ENCODE peak calls at places on chromosomes 11 and 22, in four cellular contexts. N is K562, C is PC-9, H is HCT116. P is an unnamed sample. For H3K4me1 and H4K20me1, the result is how much of the 10 kb centered on the place peaks cover.

GRCh38 chr11:36791957-36792356 is 193.9 kb upstream of the RAG2 start:
- DNase-seq in N (no peak), C (no peak), H (no peak), P (no peak)

GRCh38 chr11:35766651-35767050 is 104.1 kb downstream of the TRIM44 start:
- DNase-seq in N (no peak), C (no peak), H (no peak), P (no peak)

GRCh38 chr11:111206472-111206871 is 39.1 kb upstream of the POU2AF2 start:
- DNase-seq in N (no peak), C (peak), H (no peak), P (no peak)

GRCh38 chr22:22721681-22722309 is 77.4 kb downstream of the GGTLC2 start:
- DNase-seq in N (no peak), C (no peak), H (no peak), P (no peak)

GRCh38 chr11:106386519-106386918 is 309.1 kb downstream of the AASDHPPT start:
- DNase-seq in N (no peak), C (no peak), H (no peak), P (no peak)

GRCh38 chr11:79400717-79401330 is 40.0 kb downstream of the TENM4 start:
- DNase-seq in N (peak), C (no peak), H (no peak), P (peak)

GRCh38 chr11:40388097-40388818 is 1071.2 kb downstream of the LRRC4C start:
- DNase-seq in N (no peak), C (no peak), H (no peak), P (no peak)

GRCh38 chr11:59173964-59174663 is 2.2 kb downstream of the DTX4 start:
- DNase-seq in N (no peak), C (peak), H (no peak), P (no peak)

GRCh38 chr22:50074056-50074455 is 11.2 kb downstream of the MLC1 start:
- DNase-seq in N (peak), C (no peak), H (no peak), P (no peak)

GRCh38 chr22:50469377-50470305 is 5.2 kb downstream of the SBF1 start:
- DNase-seq in N (peak), C (peak), H (peak), P (peak)

GRCh38 chr22:38872831-38873248 is 824 bp upstream of the CBX6 start:
- DNase-seq in N (peak), C (no peak), H (no peak), P (no peak)

GRCh38 chr11:112518371-112518770 is 257.7 kb upstream of the PLET1 start:
- DNase-seq in N (no peak), C (no peak), H (no peak), P (no peak)

GRCh38 chr11:120441592-120441991 is 70.0 kb upstream of the GRIK4 start:
- DNase-seq in N (no peak), C (no peak), H (no peak), P (no peak)

GRCh38 chr11:6618117-6619020 is 853 bp downstream of the TPP1 start:
- DNase-seq in N (peak), C (no peak), H (no peak), P (peak)

GRCh38 chr22:48144318-48144717 is 1381.9 kb downstream of the TBC1D22A start:
- DNase-seq in N (no peak), C (no peak), H (no peak), P (no peak)

GRCh38 chr11:57131080-57131790 is 50.5 kb upstream of the LRRC55 start:
- DNase-seq in N (peak), C (peak), H (no peak), P (no peak)

GRCh38 chr11:48129697-48130395 is 86.8 kb upstream of the OR4B1 start:
- DNase-seq in N (no peak), C (peak), H (no peak), P (no peak)

GRCh38 chr11:79493555-79494171 is 52.8 kb upstream of the TENM4 start:
- DNase-seq in N (peak), C (peak), H (peak), P (peak)

GRCh38 chr11:112225753-112226061 is 521 bp upstream of the PTS start:
- DNase-seq in N (no peak), C (no peak), H (no peak), P (no peak)

GRCh38 chr11:69884286-69884685 is 65.1 kb upstream of the FGF3 start:
- DNase-seq in N (no peak), C (no peak), H (no peak), P (no peak)

GRCh38 chr11:69131644-69132300 is 24.0 kb upstream of the SMIM38 start:
- DNase-seq in N (peak), C (peak), H (peak), P (no peak)

GRCh38 chr22:34975721-34976120 is 90.2 kb upstream of the ISX start:
- DNase-seq in N (no peak), C (no peak), H (no peak), P (peak)

GRCh38 chr11:45025716-45026492 is 75.2 kb upstream of the TP53I11 start:
- DNase-seq in N (no peak), C (no peak), H (no peak), P (peak)

GRCh38 chr22:46761539-46762237 is 762 bp upstream of the TBC1D22A start:
- DNase-seq in N (no peak), C (no peak), H (no peak), P (peak)

GRCh38 chr11:28874706-28875105 is 766.5 kb downstream of the METTL15 start:
- DNase-seq in N (no peak), C (no peak), H (no peak), P (no peak)

GRCh38 chr11:35907648-35908431 is 36.0 kb upstream of the LDLRAD3 start:
- DNase-seq in N (no peak), C (peak), H (peak), P (no peak)

GRCh38 chr22:48627203-48627602 is 1200.5 kb downstream of the BRD1 start:
- DNase-seq in N (no peak), C (no peak), H (no peak), P (no peak)

GRCh38 chr11:133277886-133278285 is 254.4 kb downstream of the OPCML start:
- DNase-seq in N (no peak), C (no peak), H (no peak), P (no peak)

GRCh38 chr11:126891556-126892217 is 108.9 kb downstream of the KIRREL3 start:
- DNase-seq in N (no peak), C (no peak), H (no peak), P (no peak)

GRCh38 chr11:22624742-22625447 is 728 bp downstream of the FANCF start:
- DNase-seq in N (peak), C (peak), H (peak), P (peak)

GRCh38 chr11:109934151-109934550 is 159.0 kb upstream of the ZC3H12C start:
- DNase-seq in N (no peak), C (peak), H (no peak), P (no peak)

GRCh38 chr11:9617960-9618359 is 44.5 kb downstream of the WEE1 start:
- DNase-seq in N (no peak), C (no peak), H (no peak), P (no peak)

GRCh38 chr11:62193954-62194353 is 3.9 kb downstream of the SCGB1D1 start:
- DNase-seq in N (peak), C (no peak), H (no peak), P (no peak)

GRCh38 chr11:19392321-19392720 is 151.6 kb upstream of the E2F8 start:
- DNase-seq in N (no peak), C (peak), H (no peak), P (no peak)

GRCh38 chr11:69791266-69791665 is 16.1 kb upstream of the FGF4 start:
- DNase-seq in N (no peak), C (peak), H (no peak), P (no peak)

GRCh38 chr11:67266424-67267187 is at the start of gene GRK2:
- DNase-seq in N (peak), C (no peak), H (no peak), P (peak)
- H3K4me1 ChIP-seq in N (half or more), C (under half), H (under half), P (half or more)

GRCh38 chr11:118438314-118438931 is 2.1 kb downstream of the KMT2A start:
- DNase-seq in N (peak), C (no peak), H (no peak), P (peak)

GRCh38 chr11:118436639-118437045 is 350 bp downstream of the KMT2A start:
- DNase-seq in N (no peak), C (peak), H (no peak), P (peak)

GRCh38 chr11:118435893-118436624 is at the start of gene KMT2A:
- DNase-seq in N (peak), C (peak), H (peak), P (peak)

GRCh38 chr11:118437046-118437735 is 899 bp downstream of the KMT2A start:
- DNase-seq in N (peak), C (no peak), H (no peak), P (peak)

GRCh38 chr11:118437736-118438125 is 1.4 kb downstream of the KMT2A start:
- DNase-seq in N (peak), C (no peak), H (no peak), P (peak)
- H4K20me1 ChIP-seq in N (under half), C (half or more), H (under half), P (under half)

DNA sequence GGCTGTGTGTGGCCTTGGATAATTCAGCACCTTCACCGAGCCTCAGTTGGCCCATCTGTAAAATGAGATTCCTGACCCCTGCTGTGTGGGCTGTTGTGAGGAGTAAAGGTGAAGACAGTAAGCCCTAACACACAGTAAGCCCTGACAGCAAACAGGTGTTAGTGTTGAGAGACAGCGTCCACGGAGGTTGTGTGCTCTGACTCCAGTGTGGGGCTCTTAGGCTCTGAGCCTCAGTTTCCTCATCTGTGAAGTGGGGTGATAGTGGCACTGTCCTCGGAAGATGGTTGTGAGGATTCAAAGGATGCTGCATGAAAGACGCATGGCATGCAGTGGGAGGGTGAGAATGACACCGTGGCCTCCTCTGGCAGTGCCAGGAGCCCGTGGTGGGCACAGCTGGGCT is 14.2 kb downstream of the DPP3 start:
- DNase-seq in N (no peak), C (no peak), H (no peak), P (no peak)
- H3K4me3 ChIP-seq in N (no peak), C (no peak), H (no peak), P (no peak)

GRCh38 chr11:1570001-1570453 is 2.0 kb downstream of the DUSP8 start:
- DNase-seq in N (no peak), C (no peak), H (no peak), P (no peak)

GRCh38 chr11:1569251-1569780 is 2.8 kb downstream of the DUSP8 start:
- DNase-seq in N (no peak), C (no peak), H (no peak), P (no peak)

GRCh38 chr11:1571760-1572199 is 291 bp downstream of the DUSP8 start:
- DNase-seq in N (no peak), C (no peak), H (no peak), P (no peak)

GRCh38 chr11:1570896-1571759 is 943 bp downstream of the DUSP8 start:
- DNase-seq in N (no peak), C (no peak), H (no peak), P (no peak)

GRCh38 chr11:1570531-1570895 is 1.6 kb downstream of the DUSP8 start:
- DNase-seq in N (no peak), C (no peak), H (no peak), P (no peak)
- H3K4me1 ChIP-seq in N (half or more), C (under half), H (under half), P (under half)

GRCh38 chr22:25146311-25146710 is 53.3 kb upstream of the CRYBB3 start:
- DNase-seq in N (no peak), C (no peak), H (no peak), P (no peak)
- H4K20me1 ChIP-seq in N (under half), C (under half), H (under half), P (under half)

GRCh38 chr11:65425105-65425970 is 2.7 kb downstream of the NEAT1 start:
- DNase-seq in N (no peak), C (peak), H (peak), P (peak)

GRCh38 chr11:65427691-65428577 is 5.3 kb downstream of the NEAT1 start:
- DNase-seq in N (no peak), C (peak), H (peak), P (peak)

GRCh38 chr11:65425971-65426838 is 3.6 kb downstream of the NEAT1 start:
- DNase-seq in N (no peak), C (peak), H (peak), P (peak)

GRCh38 chr11:65428578-65429068 is 6.0 kb downstream of the NEAT1 start:
- DNase-seq in N (no peak), C (no peak), H (no peak), P (no peak)

DNA sequence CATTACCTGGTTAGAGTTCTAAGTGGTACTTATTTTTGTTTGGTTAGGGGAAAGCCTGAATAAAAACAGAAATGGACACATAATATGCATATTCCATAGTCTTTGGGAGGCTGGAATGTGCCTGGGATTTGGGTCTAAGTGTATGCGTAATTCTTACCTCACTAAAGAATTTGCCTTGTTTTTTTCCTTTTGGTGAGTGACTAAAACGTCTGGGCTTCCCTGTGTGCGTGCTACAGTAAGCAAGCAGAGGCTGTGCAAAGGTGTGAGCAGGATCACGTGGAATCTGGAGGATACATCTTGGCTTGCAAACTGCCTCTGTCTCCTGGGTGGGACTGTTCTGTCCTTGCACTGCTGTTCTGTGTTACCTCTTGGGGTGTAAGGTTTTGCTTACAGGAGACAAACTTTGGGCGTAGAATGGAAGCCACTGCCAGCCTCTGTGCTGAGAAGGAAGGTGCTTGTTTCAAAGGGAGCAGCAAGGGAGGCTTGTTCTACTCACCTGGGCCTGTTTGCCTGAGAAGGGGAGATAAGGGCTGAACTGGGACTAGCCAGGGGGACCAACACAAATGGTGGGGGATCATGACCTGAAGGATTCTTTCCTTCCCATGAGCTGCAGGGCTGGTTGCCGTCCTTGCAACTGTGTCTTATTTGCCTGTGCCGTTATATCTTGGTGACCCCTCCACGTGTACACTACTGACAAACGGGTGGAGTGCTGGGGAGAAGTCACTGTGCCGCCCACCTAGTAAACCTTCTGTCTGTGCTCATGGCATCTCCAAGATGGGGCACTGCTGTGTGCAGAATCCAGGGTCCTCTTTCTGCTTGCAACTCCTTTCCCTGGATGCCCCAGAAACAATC is 4.5 kb downstream of the NEAT1 start:
- DNase-seq in N (no peak), C (peak), H (peak), P (peak)
- H3K4me3 ChIP-seq in N (peak), C (peak), H (peak), P (peak)

DNA sequence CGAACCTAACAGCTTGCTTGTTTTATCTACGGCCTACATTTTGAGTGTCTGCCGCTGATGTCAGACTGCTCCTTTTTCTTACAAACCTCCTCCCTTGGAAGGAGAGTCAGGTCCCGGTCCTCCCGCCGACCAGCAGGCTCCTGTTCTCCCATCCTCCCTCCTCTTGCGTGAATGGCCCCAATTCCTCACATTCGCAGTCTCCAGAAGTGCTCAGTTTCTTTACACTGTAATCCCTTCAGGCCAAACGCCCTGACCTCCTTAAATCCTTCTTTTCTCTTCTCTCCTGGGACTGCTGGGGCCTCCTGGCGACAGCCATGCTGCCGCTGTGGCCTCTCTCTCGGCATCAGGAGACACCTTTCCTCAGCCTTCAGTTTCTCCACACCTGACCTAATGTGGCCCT is 82.6 kb upstream of the CSNK2A3 start:
- DNase-seq in N (no peak), C (no peak), H (no peak), P (no peak)
- H3K4me1 ChIP-seq in N (under half), C (under half), H (under half), P (under half)

P was measured in OCI-LY7.